ENCODE peak calls at places on chromosomes 16 and 17, in eight cellular contexts. One of them, this sample, is unnamed.

GRCh38 chr17:29748400-29748799 is 125.7 kb upstream of the CORO6 start:
- DNase-seq in A549: no peak
- DNase-seq in foreskin fibroblast: no peak
- DNase-seq in AG09309: no peak
- DNase-seq in cardiac muscle cell: no peak
- DNase-seq in HepG2: no peak
- DNase-seq in cardiac fibroblast: no peak
- DNase-seq in epithelial cell of esophagus: no peak
- DNase-seq in this sample: no peak

GRCh38 chr16:66474750-66475199 is 47.7 kb downstream of the BEAN1 start:
- DNase-seq in cardiac fibroblast: no peak
- DNase-seq in HepG2: no peak
- DNase-seq in A549: no peak
- DNase-seq in epithelial cell of esophagus: no peak
- DNase-seq in cardiac muscle cell: no peak
- DNase-seq in AG09309: no peak
- DNase-seq in foreskin fibroblast: no peak
- DNase-seq in this sample: no peak

GRCh38 chr17:81129289-81129688 is 36.0 kb upstream of the PVALEF start:
- DNase-seq in A549: no peak
- DNase-seq in cardiac fibroblast: no peak
- DNase-seq in foreskin fibroblast: no peak
- DNase-seq in epithelial cell of esophagus: no peak
- DNase-seq in AG09309: no peak
- DNase-seq in HepG2: no peak
- DNase-seq in cardiac muscle cell: no peak
- DNase-seq in this sample: no peak

GRCh38 chr17:41654908-41655607 is 30.7 kb upstream of the KRT17 start:
- DNase-seq in foreskin fibroblast: no peak
- DNase-seq in cardiac muscle cell: no peak
- DNase-seq in epithelial cell of esophagus: peak
- DNase-seq in HepG2: no peak
- DNase-seq in A549: no peak
- DNase-seq in AG09309: no peak
- DNase-seq in cardiac fibroblast: no peak
- DNase-seq in this sample: peak

GRCh38 chr17:50196826-50197225 is 4.6 kb downstream of the COL1A1 start:
- DNase-seq in AG09309: no peak
- DNase-seq in A549: no peak
- DNase-seq in cardiac fibroblast: peak
- DNase-seq in cardiac muscle cell: no peak
- DNase-seq in foreskin fibroblast: peak
- DNase-seq in epithelial cell of esophagus: no peak
- DNase-seq in HepG2: no peak
- DNase-seq in this sample: no peak

GRCh38 chr16:58670177-58670576 is 14.4 kb downstream of the SLC38A7 start:
- DNase-seq in foreskin fibroblast: no peak
- DNase-seq in A549: no peak
- DNase-seq in AG09309: no peak
- DNase-seq in epithelial cell of esophagus: no peak
- DNase-seq in HepG2: no peak
- DNase-seq in cardiac muscle cell: no peak
- DNase-seq in cardiac fibroblast: no peak
- DNase-seq in this sample: no peak

GRCh38 chr16:66521951-66522771 is 27.8 kb downstream of the TK2 start:
- DNase-seq in A549: no peak
- DNase-seq in cardiac fibroblast: peak
- DNase-seq in AG09309: no peak
- DNase-seq in HepG2: no peak
- DNase-seq in epithelial cell of esophagus: peak
- DNase-seq in cardiac muscle cell: no peak
- DNase-seq in foreskin fibroblast: peak
- DNase-seq in this sample: peak

GRCh38 chr16:58366247-58367031 is 25.8 kb upstream of the GINS3 start:
- DNase-seq in HepG2: peak
- DNase-seq in epithelial cell of esophagus: peak
- DNase-seq in foreskin fibroblast: peak
- DNase-seq in cardiac muscle cell: no peak
- DNase-seq in cardiac fibroblast: peak
- DNase-seq in AG09309: no peak
- DNase-seq in A549: peak
- DNase-seq in this sample: no peak

GRCh38 chr17:31882571-31882970 is 18.9 kb downstream of the UTP6 start:
- DNase-seq in HepG2: no peak
- DNase-seq in AG09309: no peak
- DNase-seq in cardiac fibroblast: no peak
- DNase-seq in cardiac muscle cell: no peak
- DNase-seq in A549: no peak
- DNase-seq in epithelial cell of esophagus: no peak
- DNase-seq in foreskin fibroblast: no peak
- DNase-seq in this sample: no peak

DNA sequence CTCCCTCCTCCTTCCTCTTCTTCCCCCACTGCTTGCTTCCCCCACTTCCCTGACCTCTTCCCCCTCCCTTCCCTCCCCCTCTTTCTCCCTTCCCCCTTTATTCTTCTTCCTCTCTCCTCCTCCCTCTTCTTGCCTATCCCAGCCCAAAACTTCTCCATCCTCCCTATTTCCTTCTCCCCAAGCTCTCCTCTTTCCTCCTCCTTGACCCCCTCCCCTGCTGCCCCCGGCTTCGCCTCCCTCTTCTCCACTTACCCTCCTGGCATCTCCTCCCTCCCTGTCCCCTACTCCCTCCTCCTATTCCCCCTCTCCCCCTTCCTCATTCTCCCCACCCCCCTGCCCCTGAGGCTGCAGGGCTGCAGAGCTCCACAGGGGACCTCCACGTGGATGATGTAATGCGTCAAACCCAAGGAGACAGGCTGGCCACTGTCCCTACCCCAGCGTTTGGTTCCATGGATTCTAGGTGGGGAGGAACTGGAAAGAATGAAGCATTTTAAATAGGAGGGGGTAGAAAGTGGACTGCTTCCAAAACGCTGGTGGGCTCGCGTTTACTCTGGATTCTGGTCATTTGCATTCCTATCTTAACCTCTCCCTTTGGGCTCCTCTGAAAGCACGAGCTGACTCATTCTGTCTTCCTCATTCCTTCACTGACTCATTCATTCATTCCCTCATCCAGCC is 687 bp upstream of the COTL1 start:
- DNase-seq in cardiac fibroblast: peak
- DNase-seq in foreskin fibroblast: peak
- DNase-seq in epithelial cell of esophagus: peak
- DNase-seq in HepG2: peak
- DNase-seq in cardiac muscle cell: no peak
- DNase-seq in A549: peak
- DNase-seq in AG09309: peak
- DNase-seq in this sample: no peak
- H3K4me3 ChIP-seq in cardiac fibroblast: peak
- H3K4me3 ChIP-seq in foreskin fibroblast: peak
- H3K4me3 ChIP-seq in epithelial cell of esophagus: peak
- H3K4me3 ChIP-seq in HepG2: no peak
- H3K4me3 ChIP-seq in cardiac muscle cell: peak
- H3K4me3 ChIP-seq in A549: peak
- H3K4me3 ChIP-seq in AG09309: peak
- H3K4me3 ChIP-seq in this sample: no peak

GRCh38 chr16:54654429-54654828 is 276.2 kb upstream of the IRX5 start:
- DNase-seq in cardiac muscle cell: peak
- DNase-seq in HepG2: no peak
- DNase-seq in epithelial cell of esophagus: no peak
- DNase-seq in AG09309: no peak
- DNase-seq in foreskin fibroblast: no peak
- DNase-seq in A549: no peak
- DNase-seq in cardiac fibroblast: no peak
- DNase-seq in this sample: no peak
- TF ChIP-seq CTCF in cardiac muscle cell: no peak
- TF ChIP-seq CTCF in HepG2: no peak
- TF ChIP-seq CTCF in epithelial cell of esophagus: no peak
- TF ChIP-seq CTCF in AG09309: no peak
- TF ChIP-seq CTCF in foreskin fibroblast: no peak
- TF ChIP-seq CTCF in A549: no peak
- TF ChIP-seq CTCF in cardiac fibroblast: no peak
- TF ChIP-seq CTCF in this sample: no peak

GRCh38 chr16:86193528-86194193 is 294.7 kb downstream of the IRF8 start:
- DNase-seq in HepG2: no peak
- DNase-seq in cardiac muscle cell: no peak
- DNase-seq in cardiac fibroblast: no peak
- DNase-seq in AG09309: no peak
- DNase-seq in foreskin fibroblast: no peak
- DNase-seq in A549: no peak
- DNase-seq in epithelial cell of esophagus: no peak
- DNase-seq in this sample: no peak

GRCh38 chr16:86199182-86199581 is 300.2 kb downstream of the IRF8 start:
- DNase-seq in foreskin fibroblast: no peak
- DNase-seq in AG09309: no peak
- DNase-seq in cardiac fibroblast: no peak
- DNase-seq in epithelial cell of esophagus: no peak
- DNase-seq in A549: no peak
- DNase-seq in cardiac muscle cell: no peak
- DNase-seq in HepG2: no peak
- DNase-seq in this sample: no peak

GRCh38 chr16:86198201-86199118 is 299.5 kb downstream of the IRF8 start:
- DNase-seq in A549: no peak
- DNase-seq in foreskin fibroblast: no peak
- DNase-seq in cardiac fibroblast: no peak
- DNase-seq in cardiac muscle cell: no peak
- DNase-seq in AG09309: no peak
- DNase-seq in HepG2: no peak
- DNase-seq in epithelial cell of esophagus: no peak
- DNase-seq in this sample: no peak

GRCh38 chr16:86196687-86197391 is 297.9 kb downstream of the IRF8 start:
- DNase-seq in cardiac fibroblast: no peak
- DNase-seq in A549: no peak
- DNase-seq in epithelial cell of esophagus: no peak
- DNase-seq in HepG2: no peak
- DNase-seq in cardiac muscle cell: no peak
- DNase-seq in AG09309: no peak
- DNase-seq in foreskin fibroblast: no peak
- DNase-seq in this sample: no peak

GRCh38 chr16:86195863-86196630 is 297.1 kb downstream of the IRF8 start:
- DNase-seq in AG09309: no peak
- DNase-seq in foreskin fibroblast: no peak
- DNase-seq in cardiac fibroblast: no peak
- DNase-seq in HepG2: peak
- DNase-seq in A549: no peak
- DNase-seq in cardiac muscle cell: peak
- DNase-seq in epithelial cell of esophagus: no peak
- DNase-seq in this sample: no peak
- H3K4me3 ChIP-seq in AG09309: no peak
- H3K4me3 ChIP-seq in foreskin fibroblast: no peak
- H3K4me3 ChIP-seq in cardiac fibroblast: no peak
- H3K4me3 ChIP-seq in HepG2: no peak
- H3K4me3 ChIP-seq in A549: no peak
- H3K4me3 ChIP-seq in cardiac muscle cell: no peak
- H3K4me3 ChIP-seq in epithelial cell of esophagus: no peak
- H3K4me3 ChIP-seq in this sample: no peak

GRCh38 chr16:70578035-70578434 is 54.4 kb downstream of the SF3B3 start:
- DNase-seq in HepG2: no peak
- DNase-seq in foreskin fibroblast: no peak
- DNase-seq in A549: no peak
- DNase-seq in cardiac muscle cell: no peak
- DNase-seq in epithelial cell of esophagus: no peak
- DNase-seq in AG09309: no peak
- DNase-seq in cardiac fibroblast: no peak
- DNase-seq in this sample: no peak

GRCh38 chr16:70579648-70580630 is 56.3 kb downstream of the SF3B3 start:
- DNase-seq in epithelial cell of esophagus: no peak
- DNase-seq in foreskin fibroblast: no peak
- DNase-seq in HepG2: no peak
- DNase-seq in A549: no peak
- DNase-seq in cardiac fibroblast: no peak
- DNase-seq in cardiac muscle cell: no peak
- DNase-seq in AG09309: no peak
- DNase-seq in this sample: peak

GRCh38 chr16:70579248-70579647 is 55.6 kb downstream of the SF3B3 start:
- DNase-seq in epithelial cell of esophagus: no peak
- DNase-seq in HepG2: no peak
- DNase-seq in cardiac muscle cell: no peak
- DNase-seq in cardiac fibroblast: no peak
- DNase-seq in AG09309: no peak
- DNase-seq in A549: no peak
- DNase-seq in foreskin fibroblast: no peak
- DNase-seq in this sample: no peak

GRCh38 chr16:70586731-70587130 is 59.6 kb upstream of the IL34 start:
- DNase-seq in A549: no peak
- DNase-seq in epithelial cell of esophagus: no peak
- DNase-seq in cardiac fibroblast: no peak
- DNase-seq in AG09309: no peak
- DNase-seq in foreskin fibroblast: no peak
- DNase-seq in cardiac muscle cell: no peak
- DNase-seq in HepG2: no peak
- DNase-seq in this sample: no peak

DNA sequence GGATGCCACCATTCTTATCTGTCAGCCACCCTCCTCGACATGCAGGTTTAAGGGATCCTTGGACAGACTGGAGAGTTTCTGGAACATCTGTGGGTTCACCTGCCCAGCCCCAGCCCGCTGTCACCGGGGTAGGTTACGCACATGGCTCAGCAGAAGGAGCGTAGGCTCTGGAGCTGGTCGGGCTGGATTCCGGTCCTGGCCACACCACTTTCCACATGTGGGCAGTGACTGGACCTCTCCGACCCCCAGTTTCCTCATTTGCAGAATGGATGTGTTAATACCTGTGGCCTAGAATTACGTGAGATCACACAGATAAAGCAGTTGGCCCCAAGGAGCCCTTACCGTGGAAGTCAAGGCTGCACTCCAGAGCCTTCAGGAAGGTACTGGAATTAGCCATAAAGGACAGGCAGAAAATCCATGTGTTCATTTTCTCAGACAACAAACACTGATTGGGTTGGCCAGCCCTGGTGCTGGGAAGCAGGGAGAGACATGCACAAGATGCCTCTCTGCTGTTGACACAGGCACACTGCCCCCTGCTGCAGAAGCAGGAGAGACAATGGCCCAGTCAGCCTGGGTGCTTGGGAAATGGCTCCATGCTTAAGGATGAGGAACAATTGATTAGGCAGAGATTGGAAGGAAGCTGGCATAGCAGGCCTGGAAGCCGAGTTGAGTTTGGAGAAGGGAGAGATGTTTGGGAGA is 58.8 kb downstream of the SF3B3 start:
- DNase-seq in HepG2: no peak
- DNase-seq in epithelial cell of esophagus: no peak
- DNase-seq in AG09309: no peak
- DNase-seq in cardiac muscle cell: no peak
- DNase-seq in cardiac fibroblast: no peak
- DNase-seq in foreskin fibroblast: peak
- DNase-seq in A549: no peak
- DNase-seq in this sample: no peak
- TF ChIP-seq CTCF in HepG2: peak
- TF ChIP-seq CTCF in epithelial cell of esophagus: peak
- TF ChIP-seq CTCF in AG09309: peak
- TF ChIP-seq CTCF in cardiac muscle cell: peak
- TF ChIP-seq CTCF in cardiac fibroblast: peak
- TF ChIP-seq CTCF in foreskin fibroblast: no peak
- TF ChIP-seq CTCF in A549: no peak
- TF ChIP-seq CTCF in this sample: no peak

GRCh38 chr17:82974136-82974952 is 105.1 kb upstream of the METRNL start:
- DNase-seq in A549: no peak
- DNase-seq in epithelial cell of esophagus: no peak
- DNase-seq in cardiac fibroblast: no peak
- DNase-seq in cardiac muscle cell: no peak
- DNase-seq in foreskin fibroblast: peak
- DNase-seq in HepG2: no peak
- DNase-seq in AG09309: no peak
- DNase-seq in this sample: no peak
- H3K4me3 ChIP-seq in A549: no peak
- H3K4me3 ChIP-seq in epithelial cell of esophagus: no peak
- H3K4me3 ChIP-seq in cardiac fibroblast: no peak
- H3K4me3 ChIP-seq in cardiac muscle cell: no peak
- H3K4me3 ChIP-seq in foreskin fibroblast: no peak
- H3K4me3 ChIP-seq in HepG2: no peak
- H3K4me3 ChIP-seq in AG09309: no peak
- H3K4me3 ChIP-seq in this sample: no peak